ENCODE peak calls at places on chromosomes 1 and 21, in four cellular contexts. N is stomach, Q is HCT116, R is upper lobe of left lung. C is an unnamed sample.

GRCh38 chr1:67803380-67804279 is 29.6 kb downstream of the GNG12 start:
- DNase-seq in N (no peak), Q (no peak), R (no peak), C (no peak)

GRCh38 chr1:46461809-46462448 is 27.7 kb upstream of the DMBX1 start:
- DNase-seq in N (no peak), Q (no peak), R (no peak), C (no peak)

GRCh38 chr21:15468368-15468767 is 261.4 kb upstream of the USP25 start:
- DNase-seq in N (no peak), Q (no peak), R (no peak), C (no peak)

GRCh38 chr1:240352769-240353168 is 259.2 kb downstream of the GREM2 start:
- DNase-seq in N (no peak), Q (no peak), R (no peak), C (no peak)

GRCh38 chr1:28718601-28719331 is 18.0 kb upstream of the YTHDF2 start:
- DNase-seq in N (no peak), Q (no peak), R (no peak), C (no peak)

GRCh38 chr1:70745199-70745598 is 302.4 kb downstream of the PTGER3 start:
- DNase-seq in N (no peak), Q (peak; percentile 4), R (no peak), C (no peak)

GRCh38 chr1:225021037-225021436 is 91.6 kb downstream of the DNAH14 start:
- DNase-seq in N (no peak), Q (no peak), R (no peak), C (no peak)

GRCh38 chr1:84756455-84757082 is 66.3 kb upstream of the SSX2IP start:
- DNase-seq in N (no peak), Q (no peak), R (no peak), C (no peak)

GRCh38 chr1:26020390-26020789 is 1.2 kb upstream of the EXTL1 start:
- DNase-seq in N (no peak), Q (no peak), R (no peak), C (no peak)

GRCh38 chr1:17289756-17290155 is 18.2 kb upstream of the PADI4 start:
- DNase-seq in N (no peak), Q (no peak), R (no peak), C (no peak)

GRCh38 chr1:150843489-150843888 is 32.9 kb downstream of the ARNT start:
- DNase-seq in N (no peak), Q (no peak), R (no peak), C (no peak)

GRCh38 chr1:41558761-41559171 is 74.3 kb upstream of the EDN2 start:
- DNase-seq in N (peak; percentile 30), Q (no peak), R (no peak), C (no peak)

GRCh38 chr1:55483523-55483922 is 268.4 kb upstream of the USP24 start:
- DNase-seq in N (no peak), Q (no peak), R (no peak), C (no peak)

GRCh38 chr21:41622831-41623548 is 115.0 kb upstream of the TMPRSS2 start:
- DNase-seq in N (no peak), Q (no peak), R (no peak), C (no peak)

GRCh38 chr1:201125805-201126204 is 1.2 kb downstream of the ASCL5 start:
- DNase-seq in N (no peak), Q (no peak), R (no peak), C (no peak)

GRCh38 chr1:217039926-217040325 is 316.7 kb upstream of the ESRRG start:
- DNase-seq in N (no peak), Q (no peak), R (no peak), C (no peak)
- TF ChIP-seq POLR2A in N (no peak), Q (no peak), R (no peak), C (no peak)

DNA sequence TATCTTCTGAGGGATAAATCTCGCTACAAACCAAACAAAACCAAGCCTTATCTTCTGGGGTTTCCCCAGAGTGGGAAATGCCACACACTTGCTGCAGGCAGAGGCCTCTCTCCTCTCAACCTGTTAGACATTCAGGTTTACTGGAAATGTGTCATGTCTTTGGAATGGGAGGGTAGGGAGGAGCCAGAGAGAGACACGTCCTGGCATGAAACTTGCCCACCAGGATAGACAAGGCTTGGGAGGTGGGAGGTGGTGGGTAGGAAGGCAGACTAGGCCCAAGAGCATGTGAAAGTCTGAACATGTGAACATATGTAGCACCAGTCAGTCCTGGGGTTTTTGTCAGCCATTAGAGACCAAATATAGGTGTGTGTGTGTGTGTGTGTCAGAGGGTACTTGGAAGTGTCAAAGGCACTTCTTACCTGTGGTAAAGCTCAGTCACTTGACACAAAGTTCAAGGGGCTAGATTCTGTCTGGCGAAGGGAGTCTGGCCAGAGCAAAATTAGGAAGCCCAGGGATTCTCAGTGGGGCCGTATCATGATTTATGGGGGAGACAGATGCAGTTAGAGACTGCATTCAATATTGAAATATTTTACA is 32.4 kb upstream of the PIGC start:
- DNase-seq in N (no peak), Q (peak; percentile 56), R (no peak), C (no peak)
- TF ChIP-seq POLR2AphosphoS5 in N (no peak), Q (no peak), R (no peak), C (no peak)

GRCh38 chr21:14271053-14271452 is 55.1 kb downstream of the RBM11 start:
- DNase-seq in N (no peak), Q (no peak), R (no peak), C (no peak)

GRCh38 chr21:14262039-14262438 is 46.1 kb downstream of the RBM11 start:
- DNase-seq in N (no peak), Q (no peak), R (no peak), C (no peak)

GRCh38 chr21:14263879-14264278 is 47.9 kb downstream of the RBM11 start:
- DNase-seq in N (no peak), Q (no peak), R (no peak), C (no peak)

GRCh38 chr21:14270631-14271030 is 54.7 kb downstream of the RBM11 start:
- DNase-seq in N (no peak), Q (no peak), R (no peak), C (no peak)

GRCh38 chr21:14267071-14267470 is 51.1 kb downstream of the RBM11 start:
- DNase-seq in N (no peak), Q (no peak), R (no peak), C (no peak)
- TF ChIP-seq POLR2A in N (no peak), Q (no peak), R (no peak), C (no peak)

GRCh38 chr1:2516124-2516523 is 10.3 kb downstream of the PANK4 start:
- DNase-seq in N (no peak), Q (no peak), R (peak; percentile 56), C (no peak)

GRCh38 chr1:2516946-2517345 is 9.4 kb downstream of the PANK4 start:
- DNase-seq in N (no peak), Q (no peak), R (peak; percentile 64), C (no peak)

GRCh38 chr1:2513939-2514650 is 12.3 kb downstream of the PANK4 start:
- DNase-seq in N (no peak), Q (no peak), R (peak; percentile 76), C (no peak)

GRCh38 chr1:2515763-2516080 is 10.7 kb downstream of the PANK4 start:
- DNase-seq in N (no peak), Q (no peak), R (peak; percentile 65), C (no peak)

DNA sequence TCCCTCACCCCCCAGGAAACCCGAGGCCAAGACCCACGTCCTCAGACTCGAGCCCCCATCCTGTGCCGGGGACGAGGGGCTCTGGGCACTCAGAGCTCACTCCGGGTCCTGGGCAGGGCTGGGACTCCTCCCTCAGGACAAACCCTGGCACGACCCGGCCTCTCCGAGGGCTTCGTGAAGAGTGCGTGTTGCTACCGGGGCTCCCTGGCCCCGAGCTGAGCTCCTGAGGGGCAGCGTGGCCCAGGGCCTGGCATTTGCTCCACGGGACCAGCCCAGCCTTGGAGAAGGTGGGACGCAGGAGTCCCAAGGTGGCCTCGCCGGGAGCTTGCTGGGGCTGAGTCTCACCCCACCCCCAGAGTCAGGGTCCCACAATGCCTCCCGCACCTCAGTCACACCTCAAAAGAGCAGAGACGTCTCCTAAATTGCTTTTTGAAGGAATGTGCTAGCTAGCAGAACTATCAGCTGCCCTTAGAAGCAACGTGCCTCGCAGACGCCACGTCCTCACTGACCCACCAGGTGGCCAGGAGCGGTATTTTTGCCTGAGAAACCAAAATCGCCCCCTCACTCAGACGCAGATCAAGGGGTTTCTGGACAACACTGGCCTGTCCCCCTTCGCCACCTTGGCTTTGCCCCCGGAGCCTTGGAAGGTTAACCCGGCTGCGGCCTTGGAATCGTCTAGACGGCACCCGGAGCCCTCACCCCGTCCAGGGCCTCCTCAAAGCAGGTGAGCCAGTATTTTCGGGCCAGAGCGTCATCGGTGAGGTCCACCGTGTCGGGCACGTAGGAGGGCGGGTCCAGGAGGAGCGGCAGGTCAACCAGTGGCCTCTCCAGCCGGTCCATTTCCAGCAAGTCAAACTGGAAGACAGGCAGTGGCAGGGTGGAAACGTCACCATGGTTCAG is 11.3 kb downstream of the PANK4 start:
- DNase-seq in N (no peak), Q (no peak), R (peak; percentile 65), C (no peak)
- TF ChIP-seq POLR2AphosphoS5 in N (no peak), Q (no peak), R (no peak), C (no peak)

GRCh38 chr1:210251680-210252490 is 19.3 kb downstream of the SERTAD4 start:
- DNase-seq in N (peak; percentile 43), Q (no peak), R (peak; percentile 72), C (no peak)
- TF ChIP-seq POLR2A in N (no peak), Q (no peak), R (no peak), C (no peak)